ENCODE peak calls at places on chromosomes 12 and 14, in four cellular contexts. R is AG08395, N is HCT116, S is endodermal cell. B is an unnamed sample.

GRCh38 chr12:112965643-112966042 is 12.7 kb upstream of the OAS2 start:
- DNase-seq in R (no peak), N (no peak), S (peak; percentile 31), B (no peak)

GRCh38 chr12:47225356-47225755 is 145.6 kb upstream of the AMIGO2 start:
- DNase-seq in R (no peak), N (no peak), S (no peak), B (no peak)

GRCh38 chr14:49405291-49405690 is 180.9 kb downstream of the RPS29 start:
- DNase-seq in R (no peak), N (no peak), S (no peak), B (peak; percentile 1)

GRCh38 chr14:101527987-101528386 is 33.3 kb upstream of the DIO3 start:
- DNase-seq in R (no peak), N (no peak), S (no peak), B (no peak)

GRCh38 chr14:78164226-78164853 is 5.8 kb upstream of the NRXN3 start:
- DNase-seq in R (no peak), N (peak; percentile 12), S (peak; percentile 94), B (no peak)

GRCh38 chr14:75430526-75430925 is 2.7 kb downstream of the JDP2 start:
- DNase-seq in R (no peak), N (no peak), S (no peak), B (no peak)

GRCh38 chr12:101832030-101832429 is 1.3 kb upstream of the GNPTAB start:
- DNase-seq in R (no peak), N (no peak), S (no peak), B (no peak)

GRCh38 chr12:132324173-132324572 is 5.2 kb downstream of the GALNT9 start:
- DNase-seq in R (no peak), N (no peak), S (no peak), B (no peak)

GRCh38 chr14:94935901-94936300 is 166.0 kb upstream of the GSC start:
- DNase-seq in R (no peak), N (no peak), S (no peak), B (no peak)

GRCh38 chr12:131943389-131943788 is 6.4 kb upstream of the EP400 start:
- DNase-seq in R (no peak), N (no peak), S (peak; percentile 39), B (no peak)

GRCh38 chr12:1573960-1574862 is 20.2 kb downstream of the FBXL14 start:
- DNase-seq in R (no peak), N (no peak), S (no peak), B (no peak)

GRCh38 chr14:104432611-104433231 is 146.8 kb upstream of the C14orf180 start:
- DNase-seq in R (no peak), N (no peak), S (peak; percentile 41), B (no peak)

GRCh38 chr12:57235012-57235727 is 5.7 kb downstream of the SHMT2 start:
- DNase-seq in R (no peak), N (no peak), S (peak; percentile 91), B (no peak)

GRCh38 chr12:69383074-69383473 is 23.5 kb downstream of the YEATS4 start:
- DNase-seq in R (no peak), N (no peak), S (no peak), B (no peak)

GRCh38 chr12:131312793-131313545 is 359.3 kb downstream of the ADGRD1 start:
- DNase-seq in R (no peak), N (no peak), S (no peak), B (no peak)

GRCh38 chr12:31234053-31234835 is 91.7 kb downstream of the SINHCAF start:
- DNase-seq in R (no peak), N (no peak), S (peak; percentile 44), B (no peak)

GRCh38 chr12:97038859-97039258 is 131.8 kb downstream of the NEDD1 start:
- DNase-seq in R (no peak), N (no peak), S (no peak), B (no peak)

GRCh38 chr12:122886851-122887816 is 8.8 kb downstream of the VPS37B start:
- DNase-seq in R (no peak), N (peak; percentile 81), S (peak; percentile 59), B (peak; percentile 43)

GRCh38 chr12:53221203-53222076 is 10.6 kb downstream of the RARG start:
- DNase-seq in R (peak; percentile 65), N (no peak), S (peak; percentile 96), B (no peak)

GRCh38 chr12:72053604-72054003 is 115.0 kb downstream of the TPH2 start:
- DNase-seq in R (no peak), N (no peak), S (no peak), B (no peak)

GRCh38 chr14:94921870-94922585 is 152.1 kb upstream of the GSC start:
- DNase-seq in R (peak; percentile 42), N (no peak), S (no peak), B (no peak)

GRCh38 chr12:104049278-104050257 is at the start of gene GLT8D2:
- DNase-seq in R (peak; percentile 82), N (no peak), S (peak; percentile 92), B (peak; percentile 77)

GRCh38 chr14:26905219-26905618 is 307.4 kb upstream of the NOVA1 start:
- DNase-seq in R (no peak), N (no peak), S (no peak), B (no peak)

GRCh38 chr12:52082988-52083637 is 3.6 kb downstream of the SMIM41 start:
- DNase-seq in R (peak; percentile 82), N (no peak), S (peak; percentile 93), B (peak; percentile 57)

GRCh38 chr12:42023733-42024494 is 120.8 kb downstream of the GXYLT1 start:
- DNase-seq in R (peak; percentile 67), N (peak; percentile 44), S (peak; percentile 97), B (peak; percentile 53)

GRCh38 chr12:1744932-1745331 is 54.1 kb downstream of the ADIPOR2 start:
- DNase-seq in R (peak; percentile 4), N (no peak), S (no peak), B (peak; percentile 8)

GRCh38 chr14:54877015-54877702 is 25.5 kb downstream of the GCH1 start:
- DNase-seq in R (no peak), N (no peak), S (no peak), B (no peak)

GRCh38 chr14:77271113-77271710 is at the start of gene NGB:
- DNase-seq in R (no peak), N (no peak), S (peak; percentile 67), B (no peak)

B was measured in HFFc6.